ENCODE peak calls at places on chromosomes 4 and X, in seven cellular contexts. U is stimulated activated CD4-positive, alpha-beta T cell treated with anti-CD3 and anti-CD28 coated beads, TNF-alpha, amount 100 ng/mL, for 4 hours; C is EL; V is stimulated activated CD8-positive, alpha-beta memory T cell treated with anti-CD3 and anti-CD28 coated beads, Interleukin-4, amount 100 ng/mL, for 1 hour; E is SIG-M5; S is hypothalamus; X is body of pancreas. G is an unnamed sample.

GRCh38 chr4:82429728-82430192 is 502 bp downstream of the HNRNPDL start:
- DNase-seq in U (no peak), C (no peak), V (no peak), E (no peak), S (peak; percentile 89), X (no peak), G (no peak)

GRCh38 chr4:150257338-150257737 is 179.1 kb downstream of the DCLK2 start:
- DNase-seq in U (no peak), C (no peak), V (no peak), E (no peak), S (no peak), X (no peak), G (no peak)

GRCh38 chr4:184170996-184171395 is 46.7 kb downstream of the ENPP6 start:
- DNase-seq in U (no peak), C (peak; percentile 44), V (no peak), E (no peak), S (no peak), X (no peak), G (no peak)

GRCh38 chr4:62531731-62532130 is 1331.6 kb downstream of the ADGRL3 start:
- DNase-seq in U (no peak), C (no peak), V (no peak), E (no peak), S (no peak), X (no peak), G (no peak)

GRCh38 chr4:112153222-112153791 is 8.1 kb downstream of the FAM241A start:
- DNase-seq in U (no peak), C (no peak), V (no peak), E (no peak), S (no peak), X (no peak), G (no peak)

GRCh38 chrX:135477576-135477975 is 42.9 kb upstream of the INTS6L start:
- DNase-seq in U (no peak), C (peak; percentile 47), V (no peak), E (no peak), S (peak; percentile 28), X (peak; percentile 70), G (peak; percentile 4)

GRCh38 chrX:8323356-8323755 is 141.3 kb upstream of the VCX3B start:
- DNase-seq in U (no peak), C (no peak), V (no peak), E (no peak), S (no peak), X (no peak), G (no peak)

GRCh38 chr4:163523791-163524365 is 29.4 kb downstream of the TMA16 start:
- DNase-seq in U (no peak), C (peak; percentile 13), V (no peak), E (no peak), S (no peak), X (no peak), G (no peak)

GRCh38 chr4:188417181-188417580 is 277.9 kb downstream of the TRIML1 start:
- DNase-seq in U (no peak), C (no peak), V (no peak), E (no peak), S (no peak), X (no peak), G (no peak)

GRCh38 chrX:38595801-38596200 is 34.5 kb downstream of the TSPAN7 start:
- DNase-seq in U (no peak), C (no peak), V (no peak), E (no peak), S (no peak), X (no peak), G (no peak)

GRCh38 chr4:104501290-104501689 is 6.6 kb upstream of the CXXC4 start:
- DNase-seq in U (no peak), C (no peak), V (no peak), E (no peak), S (no peak), X (no peak), G (no peak)

GRCh38 chrX:46588263-46588662 is 14.7 kb downstream of the CHST7 start:
- DNase-seq in U (no peak), C (peak; percentile 78), V (no peak), E (no peak), S (peak; percentile 2), X (no peak), G (peak; percentile 17)